ENCODE peak calls at places on chromosome 10, in ten cellular contexts. A is ovary; K is psoas muscle; Q is cardiac fibroblast; X is astrocyte; J is LNCaP clone FGC; R is GM12865; Y is CD8-positive, alpha-beta memory T cell; G is neural progenitor cell; I is breast epithelium. L is an unnamed sample.

GRCh38 chr10:78981970-78982281 is 86.8 kb upstream of the ZMIZ1 start:
- DNase-seq in K (peak), Y (no peak), A (no peak), G (no peak), J (no peak), X (no peak), I (no peak), R (no peak), Q (peak), L (no peak)

GRCh38 chr10:129709101-129709500 is 242.1 kb downstream of the MGMT start:
- DNase-seq in G (no peak), R (no peak), Y (no peak), I (no peak), K (no peak), J (no peak), A (no peak), Q (no peak), X (no peak), L (no peak)

GRCh38 chr10:71371750-71372166 is 25.0 kb upstream of the CDH23 start:
- DNase-seq in X (no peak), Q (no peak), K (no peak), R (peak), Y (no peak), I (no peak), A (no peak), J (no peak), G (no peak), L (no peak)

GRCh38 chr10:43042503-43043341 is 34.1 kb upstream of the RET start:
- DNase-seq in X (no peak), Q (no peak), I (no peak), G (no peak), A (peak), K (no peak), Y (no peak), J (no peak), R (no peak), L (peak)

GRCh38 chr10:68032113-68032512 is 43.0 kb downstream of the HERC4 start:
- DNase-seq in I (no peak), R (peak), X (no peak), G (no peak), K (no peak), J (no peak), Q (peak), Y (no peak), A (no peak), L (no peak)

GRCh38 chr10:72981028-72981881 is 26.6 kb upstream of the PLA2G12B start:
- DNase-seq in R (no peak), K (no peak), Y (no peak), J (no peak), A (no peak), I (no peak), G (no peak), Q (no peak), X (no peak), L (no peak)

GRCh38 chr10:60175418-60175817 is 214.3 kb downstream of the ANK3 start:
- DNase-seq in G (no peak), K (no peak), X (peak), R (no peak), A (no peak), J (peak), I (no peak), Y (no peak), Q (peak), L (no peak)

GRCh38 chr10:19654576-19654975 is 161.7 kb upstream of the PLXDC2 start:
- DNase-seq in G (no peak), A (no peak), X (peak), I (no peak), J (no peak), Y (no peak), Q (peak), K (no peak), R (no peak), L (no peak)

GRCh38 chr10:128078136-128078969 is 47.9 kb downstream of the MKI67 start:
- DNase-seq in X (no peak), Q (peak), I (no peak), K (no peak), A (no peak), Y (no peak), G (peak), R (peak), J (no peak), L (no peak)

GRCh38 chr10:96670786-96671185 is 49.5 kb downstream of the PIK3AP1 start:
- DNase-seq in A (no peak), Y (peak), Q (no peak), R (peak), J (peak), K (no peak), X (peak), G (no peak), I (no peak), L (no peak)

GRCh38 chr10:69721690-69722310 is 79.9 kb upstream of the COL13A1 start:
- DNase-seq in J (no peak), R (no peak), Q (peak), A (no peak), G (peak), X (no peak), I (no peak), Y (no peak), K (peak), L (no peak)

DNA sequence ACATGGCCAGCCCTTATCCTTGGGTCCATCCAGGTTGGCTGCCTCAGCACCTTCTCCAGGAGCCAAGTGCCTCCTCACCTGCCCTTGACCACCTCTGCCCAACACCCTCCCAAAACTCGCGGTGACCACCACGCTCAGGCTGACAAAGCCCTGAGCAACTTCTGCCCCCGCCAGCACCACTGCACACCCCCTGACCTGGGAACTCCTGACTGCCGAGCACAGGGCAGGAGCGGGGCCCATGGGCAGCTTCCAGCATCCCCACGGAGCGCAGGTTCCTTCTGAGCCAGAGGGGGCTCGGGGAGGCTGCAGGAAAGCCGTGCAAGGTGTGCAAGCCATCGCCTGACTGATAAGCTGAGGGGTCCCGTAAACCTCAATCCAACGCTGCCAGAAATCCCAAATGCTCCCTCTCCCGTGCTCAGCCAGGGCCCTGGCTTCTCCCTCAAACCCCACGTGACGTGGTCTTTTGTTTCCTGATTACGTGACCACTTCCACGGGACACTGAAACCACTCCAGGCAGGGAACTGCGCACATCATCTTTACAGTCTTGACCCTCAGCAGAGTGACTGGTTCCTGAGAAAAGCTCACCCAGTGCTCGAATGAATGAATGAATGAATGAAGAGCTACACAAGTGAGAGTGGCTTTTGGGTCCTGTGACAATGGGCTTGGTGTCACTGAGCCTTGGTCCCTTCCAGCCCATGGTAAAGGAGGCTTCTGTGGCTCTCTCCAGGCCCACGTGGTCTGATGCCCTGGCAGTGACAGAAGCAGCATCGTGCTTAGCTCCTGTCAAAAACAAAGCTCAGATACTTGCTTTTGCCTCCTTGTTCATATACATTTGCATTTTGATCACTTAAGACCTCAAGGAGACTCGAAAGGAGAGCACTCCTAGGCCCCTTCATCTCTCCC is 249.8 kb upstream of the PPP2R2D start:
- DNase-seq in G (no peak), Q (no peak), J (no peak), X (no peak), I (no peak), A (no peak), Y (no peak), R (no peak), K (no peak), L (no peak)
- H3K4me3 ChIP-seq in G (no peak), Q (no peak), J (no peak), X (no peak), I (no peak), A (no peak), Y (no peak), R (no peak), K (no peak), L (no peak)

DNA sequence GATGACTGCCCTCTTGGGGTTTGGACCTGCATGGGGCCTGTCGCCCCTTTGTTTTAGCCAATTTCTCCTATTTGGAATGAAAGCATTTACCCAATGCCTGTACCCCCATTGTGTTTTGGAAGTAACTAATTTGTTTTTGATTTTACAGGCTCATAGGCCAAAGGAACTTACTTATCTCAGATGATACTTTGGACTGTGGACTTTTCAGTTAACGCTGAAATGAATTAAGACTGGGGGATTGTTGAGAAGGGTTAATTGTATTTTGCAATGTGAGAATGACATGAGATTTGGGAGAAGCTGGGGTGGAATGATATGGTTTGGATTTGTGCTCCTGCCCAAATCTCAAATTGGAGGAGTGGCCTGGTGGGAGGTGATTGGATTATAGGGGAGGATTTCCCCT is 185.8 kb upstream of the PHYHIPL start:
- DNase-seq in K (no peak), Q (no peak), Y (no peak), I (no peak), A (no peak), R (no peak), X (no peak), J (no peak), G (no peak), L (no peak)
- H3K4me3 ChIP-seq in K (no peak), Q (no peak), Y (no peak), I (no peak), A (no peak), R (no peak), X (no peak), J (no peak), G (no peak), L (no peak)

GRCh38 chr10:119370972-119371703 is 163.8 kb downstream of the GRK5 start:
- DNase-seq in Y (no peak), R (no peak), A (peak), Q (peak), K (peak), J (no peak), G (no peak), X (peak), I (peak), L (peak)
- H3K4me3 ChIP-seq in Y (no peak), R (no peak), A (no peak), Q (no peak), K (peak), J (no peak), G (no peak), X (peak), I (no peak), L (no peak)

GRCh38 chr10:132306951-132307751 is 599 bp downstream of the STK32C start:
- DNase-seq in I (peak), G (peak), R (peak), Y (peak), X (no peak), J (peak), A (peak), K (peak), Q (peak), L (no peak)
- H3K4me3 ChIP-seq in I (peak), G (peak), R (peak), Y (peak), X (peak), J (peak), A (peak), K (peak), Q (peak), L (peak)

DNA sequence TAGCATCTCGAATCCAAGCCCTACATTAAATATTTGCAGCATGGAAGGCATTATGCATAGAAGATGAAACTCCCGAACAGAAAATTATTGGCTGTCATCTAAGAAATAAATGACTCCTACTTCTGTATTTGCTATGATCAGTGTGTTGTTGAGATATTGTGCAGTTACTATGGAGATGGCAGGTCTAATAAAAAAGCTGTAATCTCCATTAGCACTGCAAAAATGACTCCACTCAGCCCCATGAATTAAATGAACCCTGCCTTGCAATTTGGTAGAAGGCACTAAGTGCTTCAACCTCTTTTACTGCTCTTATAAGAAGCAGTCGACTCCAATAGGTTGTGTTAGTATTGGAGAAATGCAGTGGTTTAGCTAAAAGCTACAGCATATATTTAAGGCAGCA is 290.1 kb upstream of the PHYHIPL start:
- DNase-seq in Y (no peak), A (no peak), Q (no peak), G (no peak), X (no peak), R (no peak), I (no peak), K (no peak), J (no peak), L (no peak)
- H3K4me3 ChIP-seq in Y (no peak), A (no peak), Q (no peak), G (no peak), X (no peak), R (no peak), I (no peak), K (no peak), J (no peak), L (no peak)

GRCh38 chr10:4315529-4315928 is 510.5 kb upstream of the AKR1E2 start:
- DNase-seq in Q (peak), X (peak), R (no peak), G (no peak), K (no peak), A (no peak), J (no peak), Y (no peak), I (no peak), L (peak)
- H3K4me3 ChIP-seq in Q (no peak), X (no peak), R (no peak), G (no peak), K (no peak), A (no peak), J (no peak), Y (no peak), I (no peak), L (peak)

L was measured in tibial nerve.